ENCODE peak calls at places on chromosomes 1 and 21, in five cellular contexts. P, F, J, W and X are unnamed samples.
A peak's percentile ranks its signal among the peaks of the same experiment; 100 is the strongest.

GRCh38 chr1:145926706-145927072 is 595 bp downstream of the RBM8A start:
- DNase-seq in P (no peak), F (no peak), J (peak; percentile 26), W (no peak), X (no peak)

GRCh38 chr21:27643326-27643725 is 676.4 kb upstream of the ADAMTS5 start:
- DNase-seq in P (no peak), F (no peak), J (no peak), W (no peak), X (no peak)

GRCh38 chr21:41817228-41817627 is 50.4 kb upstream of the RIPK4 start:
- DNase-seq in P (no peak), F (peak; percentile 55), J (peak; percentile 71), W (peak; percentile 72), X (peak; percentile 74)

GRCh38 chr1:159927211-159927886 is 2.0 kb upstream of the TAGLN2 start:
- DNase-seq in P (no peak), F (no peak), J (no peak), W (no peak), X (no peak)

GRCh38 chr1:156444407-156445001 is 56.1 kb downstream of the MEF2D start:
- DNase-seq in P (peak; percentile 27), F (no peak), J (peak; percentile 45), W (peak; percentile 22), X (no peak)

GRCh38 chr1:64539808-64540207 is 69.9 kb downstream of the CACHD1 start:
- DNase-seq in P (no peak), F (no peak), J (no peak), W (no peak), X (peak; percentile 93)

GRCh38 chr1:245458234-245458633 is 303.4 kb downstream of the KIF26B start:
- DNase-seq in P (no peak), F (no peak), J (no peak), W (no peak), X (no peak)

GRCh38 chr1:108017698-108018097 is 52.7 kb upstream of the VAV3 start:
- DNase-seq in P (no peak), F (no peak), J (no peak), W (no peak), X (no peak)

GRCh38 chr1:7931446-7931812 is 9.2 kb downstream of the TNFRSF9 start:
- DNase-seq in P (no peak), F (no peak), J (no peak), W (no peak), X (no peak)

GRCh38 chr1:31626451-31627202 is 9.1 kb downstream of the HCRTR1 start:
- DNase-seq in P (no peak), F (no peak), J (no peak), W (peak; percentile 52), X (no peak)

GRCh38 chr1:56780128-56780750 is 39.0 kb downstream of the FYB2 start:
- DNase-seq in P (no peak), F (no peak), J (no peak), W (no peak), X (no peak)

GRCh38 chr1:2939041-2939552 is 82.2 kb upstream of the ACTRT2 start:
- DNase-seq in P (no peak), F (no peak), J (no peak), W (no peak), X (no peak)

GRCh38 chr1:50421366-50421748 is 1.9 kb downstream of the DMRTA2 start:
- DNase-seq in P (no peak), F (no peak), J (no peak), W (no peak), X (no peak)